ENCODE peak calls at places on chromosomes 13 and 19, in eight cellular contexts. Y is left lung, W is gastrocnemius medialis, E is HepG2, D is psoas muscle, K is thyroid gland, H is foreskin fibroblast, M is upper lobe of right lung. Z is an unnamed sample.

GRCh38 chr19:42289556-42290041 is 12.3 kb upstream of the PRR19 start:
- DNase-seq in Y (peak; percentile 57), W (no peak), E (no peak), D (peak; percentile 13), K (no peak), H (no peak), M (no peak), Z (no peak)

GRCh38 chr13:23506821-23507210 is 63.4 kb upstream of the TNFRSF19 start:
- DNase-seq in Y (no peak), W (no peak), E (no peak), D (no peak), K (no peak), H (peak; percentile 80), M (no peak), Z (no peak)

GRCh38 chr13:113169277-113170272 is 11.1 kb downstream of the PROZ start:
- DNase-seq in Y (no peak), W (no peak), E (peak; percentile 83), D (no peak), K (no peak), H (no peak), M (no peak), Z (no peak)

GRCh38 chr19:5803441-5803751 is 1.5 kb upstream of the NRTN start:
- DNase-seq in Y (no peak), W (no peak), E (no peak), D (no peak), K (no peak), H (no peak), M (no peak), Z (no peak)

GRCh38 chr13:19845758-19846157 is 17.7 kb downstream of the ZMYM5 start:
- DNase-seq in Y (no peak), W (no peak), E (peak; percentile 57), D (no peak), K (no peak), H (peak; percentile 94), M (no peak), Z (no peak)

GRCh38 chr19:47176071-47176626 is 45.5 kb downstream of the SAE1 start:
- DNase-seq in Y (no peak), W (no peak), E (no peak), D (no peak), K (no peak), H (peak; percentile 73), M (no peak), Z (no peak)

GRCh38 chr13:32723987-32724386 is 137.7 kb downstream of the PDS5B start:
- DNase-seq in Y (no peak), W (no peak), E (no peak), D (no peak), K (no peak), H (no peak), M (no peak), Z (no peak)

GRCh38 chr19:52724701-52725514 is 9.9 kb downstream of the ZNF611 start:
- DNase-seq in Y (no peak), W (no peak), E (no peak), D (no peak), K (no peak), H (no peak), M (no peak), Z (no peak)

GRCh38 chr19:22634450-22634827 is 315 bp downstream of the ZNF492 start:
- DNase-seq in Y (peak; percentile 78), W (no peak), E (no peak), D (no peak), K (no peak), H (no peak), M (no peak), Z (no peak)

GRCh38 chr19:42683917-42684513 is 56.3 kb downstream of the PSG3 start:
- DNase-seq in Y (no peak), W (no peak), E (peak; percentile 5), D (no peak), K (no peak), H (peak; percentile 8), M (no peak), Z (no peak)

GRCh38 chr19:46639356-46640061 is 3.5 kb upstream of the GNG8 start:
- DNase-seq in Y (peak; percentile 84), W (no peak), E (no peak), D (peak; percentile 66), K (no peak), H (peak; percentile 75), M (peak; percentile 77), Z (no peak)

GRCh38 chr13:42821437-42821836 is 40.1 kb downstream of the FAM216B start:
- DNase-seq in Y (no peak), W (no peak), E (no peak), D (no peak), K (no peak), H (peak; percentile 81), M (no peak), Z (no peak)

GRCh38 chr13:109608503-109608902 is 177.9 kb downstream of the IRS2 start:
- DNase-seq in Y (no peak), W (no peak), E (no peak), D (no peak), K (no peak), H (no peak), M (no peak), Z (no peak)

GRCh38 chr13:107367258-107367657 is 799.3 kb upstream of the ARGLU1 start:
- DNase-seq in Y (no peak), W (no peak), E (no peak), D (no peak), K (no peak), H (no peak), M (no peak), Z (no peak)

GRCh38 chr19:33904681-33905080 is 108.0 kb downstream of the KCTD15 start:
- DNase-seq in Y (no peak), W (no peak), E (peak; percentile 14), D (peak; percentile 18), K (peak; percentile 27), H (no peak), M (no peak), Z (no peak)

GRCh38 chr13:100347941-100348340 is 240.6 kb downstream of the GGACT start:
- DNase-seq in Y (no peak), W (no peak), E (no peak), D (no peak), K (no peak), H (no peak), M (no peak), Z (no peak)

GRCh38 chr19:49196527-49197240 is 39.1 kb downstream of the TRPM4 start:
- DNase-seq in Y (peak; percentile 72), W (peak; percentile 77), E (no peak), D (peak; percentile 64), K (peak; percentile 90), H (no peak), M (no peak), Z (no peak)

GRCh38 chr13:29503041-29503837 is 92.2 kb downstream of the SLC7A1 start:
- DNase-seq in Y (peak; percentile 83), W (no peak), E (no peak), D (no peak), K (no peak), H (no peak), M (no peak), Z (no peak)

GRCh38 chr19:39696418-39696817 is 7.9 kb upstream of the LGALS14 start:
- DNase-seq in Y (no peak), W (no peak), E (peak; percentile 25), D (no peak), K (no peak), H (no peak), M (no peak), Z (no peak)

GRCh38 chr13:81142306-81142999 is 801.5 kb upstream of the SPRY2 start:
- DNase-seq in Y (no peak), W (no peak), E (no peak), D (no peak), K (no peak), H (no peak), M (no peak), Z (no peak)

GRCh38 chr19:28523619-28524018 is 689.3 kb downstream of the UQCRFS1 start:
- DNase-seq in Y (no peak), W (peak; percentile 33), E (no peak), D (no peak), K (no peak), H (no peak), M (no peak), Z (no peak)

GRCh38 chr19:31546561-31546960 is 197.3 kb upstream of the TSHZ3 start:
- DNase-seq in Y (no peak), W (no peak), E (no peak), D (no peak), K (no peak), H (no peak), M (no peak), Z (no peak)

GRCh38 chr19:31553844-31554215 is 204.6 kb upstream of the TSHZ3 start:
- DNase-seq in Y (no peak), W (no peak), E (no peak), D (no peak), K (no peak), H (no peak), M (no peak), Z (no peak)

GRCh38 chr19:31545766-31546165 is 196.5 kb upstream of the TSHZ3 start:
- DNase-seq in Y (no peak), W (no peak), E (no peak), D (no peak), K (no peak), H (no peak), M (no peak), Z (no peak)

GRCh38 chr19:31553112-31553843 is 204.0 kb upstream of the TSHZ3 start:
- DNase-seq in Y (no peak), W (no peak), E (no peak), D (no peak), K (no peak), H (no peak), M (no peak), Z (no peak)

DNA sequence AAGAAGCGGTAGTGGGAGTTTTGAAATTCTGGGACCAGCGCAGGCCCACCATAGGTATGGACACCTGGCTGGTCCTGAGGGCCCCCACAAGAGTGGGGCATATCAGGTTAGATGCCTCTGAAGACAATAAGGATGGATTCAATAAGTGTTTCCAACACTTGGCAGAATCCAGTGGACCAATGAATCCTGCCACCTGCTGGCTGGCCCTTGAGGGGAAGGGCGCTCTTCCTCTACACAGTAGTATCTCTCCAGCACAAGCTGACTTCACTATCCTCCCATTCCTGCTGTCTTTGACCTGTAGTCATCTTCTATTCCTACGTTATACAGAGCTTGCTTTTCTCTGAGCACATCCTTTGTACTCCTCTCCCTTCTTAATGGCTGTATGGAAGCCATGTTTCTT is 199.7 kb upstream of the TSHZ3 start:
- DNase-seq in Y (no peak), W (no peak), E (no peak), D (no peak), K (peak; percentile 62), H (peak; percentile 3), M (no peak), Z (no peak)
- TF ChIP-seq CTCF in Y (no peak), W (no peak), E (peak; percentile 15), D (peak; percentile 36), K (peak; percentile 63), H (peak; percentile 73), M (peak; percentile 43), Z (no peak)

GRCh38 chr19:37953576-37954303 is 46.7 kb downstream of the SIPA1L3 start:
- DNase-seq in Y (no peak), W (no peak), E (no peak), D (no peak), K (no peak), H (peak; percentile 47), M (peak; percentile 3), Z (no peak)
- H3K4me3 ChIP-seq in Y (no peak overlapping the region), W (no peak overlapping the region), E (no peak overlapping the region), D (no peak overlapping the region), K (no peak overlapping the region), H (no peak overlapping the region), M (no peak overlapping the region), Z (no peak overlapping the region)

GRCh38 chr13:73059460-73060250 is 850 bp downstream of the KLF5 start:
- DNase-seq in Y (peak; percentile 92), W (peak; percentile 72), E (peak; percentile 52), D (peak; percentile 58), K (peak; percentile 87), H (peak; percentile 18), M (peak; percentile 91), Z (no peak)
- TF ChIP-seq CTCF in Y (no peak), W (no peak), E (peak; percentile 70), D (peak; percentile 22), K (peak; percentile 56), H (no peak), M (peak; percentile 17), Z (no peak)

GRCh38 chr19:58252102-58252685 is 23.5 kb downstream of the ZNF544 start:
- DNase-seq in Y (no peak), W (no peak), E (no peak), D (no peak), K (no peak), H (no peak), M (no peak), Z (no peak)
- H3K4me3 ChIP-seq in Y (no peak overlapping the region), W (no peak overlapping the region), E (no peak overlapping the region), D (no peak overlapping the region), K (no peak overlapping the region), H (no peak overlapping the region), M (no peak overlapping the region), Z (no peak overlapping the region)

Z was measured in GM12864.